ENCODE peak calls at places on chromosome 19, in five cellular contexts. One of them, this sample, is unnamed.

GRCh38 chr19:10639836-10640235 is 14.3 kb upstream of the ILF3 start:
- DNase-seq in OCI-M1: peak; percentile 70
- DNase-seq in tibial nerve: no peak
- DNase-seq in choroid plexus epithelial cell: no peak
- DNase-seq in ELR: no peak
- DNase-seq in this sample: no peak

GRCh38 chr19:7928334-7928706 is 2.4 kb upstream of the CTXN1 start:
- DNase-seq in OCI-M1: no peak
- DNase-seq in tibial nerve: no peak
- DNase-seq in choroid plexus epithelial cell: no peak
- DNase-seq in ELR: no peak
- DNase-seq in this sample: no peak

GRCh38 chr19:12778020-12778904 is 2.9 kb upstream of the HOOK2 start:
- DNase-seq in OCI-M1: peak; percentile 58
- DNase-seq in tibial nerve: no peak
- DNase-seq in choroid plexus epithelial cell: peak; percentile 87
- DNase-seq in ELR: peak; percentile 79
- DNase-seq in this sample: peak; percentile 65

GRCh38 chr19:54426291-54426918 is 11.1 kb downstream of the TTYH1 start:
- DNase-seq in OCI-M1: no peak
- DNase-seq in tibial nerve: no peak
- DNase-seq in choroid plexus epithelial cell: no peak
- DNase-seq in ELR: no peak
- DNase-seq in this sample: peak; percentile 16

GRCh38 chr19:44113138-44113783 is at the start of gene ZNF225:
- DNase-seq in OCI-M1: peak; percentile 100
- DNase-seq in tibial nerve: peak; percentile 90
- DNase-seq in choroid plexus epithelial cell: peak; percentile 99
- DNase-seq in ELR: peak; percentile 98
- DNase-seq in this sample: peak; percentile 97

GRCh38 chr19:8000298-8001038 is 5.0 kb downstream of the ELAVL1 start:
- DNase-seq in OCI-M1: no peak
- DNase-seq in tibial nerve: no peak
- DNase-seq in choroid plexus epithelial cell: no peak
- DNase-seq in ELR: no peak
- DNase-seq in this sample: no peak

GRCh38 chr19:16070366-16070990 is 5.8 kb upstream of the TPM4 start:
- DNase-seq in OCI-M1: no peak
- DNase-seq in tibial nerve: no peak
- DNase-seq in choroid plexus epithelial cell: no peak
- DNase-seq in ELR: no peak
- DNase-seq in this sample: peak; percentile 46

GRCh38 chr19:58393725-58394033 is 1.8 kb upstream of the RNF225 start:
- DNase-seq in OCI-M1: no peak
- DNase-seq in tibial nerve: no peak
- DNase-seq in choroid plexus epithelial cell: no peak
- DNase-seq in ELR: no peak
- DNase-seq in this sample: no peak

GRCh38 chr19:15115080-15115479 is 7.9 kb downstream of the SYDE1 start:
- DNase-seq in OCI-M1: no peak
- DNase-seq in tibial nerve: peak; percentile 45
- DNase-seq in choroid plexus epithelial cell: peak; percentile 78
- DNase-seq in ELR: no peak
- DNase-seq in this sample: no peak